ENCODE peak calls at places on chromosomes 3 and 15, in four cellular contexts. S, R, N and C are unnamed samples.

GRCh38 chr3:12395349-12396012 is 88.8 kb upstream of the TSEN2 start:
- DNase-seq in N (no peak), S (no peak), R (no peak), C (no peak)

GRCh38 chr3:17431004-17431403 is 311.4 kb downstream of the TBC1D5 start:
- DNase-seq in N (peak; percentile 9), S (no peak), R (peak; percentile 19), C (peak; percentile 7)

GRCh38 chr15:43187544-43188155 is 2.4 kb downstream of the CCNDBP1 start:
- DNase-seq in R (peak; percentile 24), S (peak; percentile 36), N (peak; percentile 53), C (no peak)

GRCh38 chr3:14245240-14245639 is 66.6 kb downstream of the LSM3 start:
- DNase-seq in R (no peak), S (no peak), N (no peak), C (no peak)

GRCh38 chr15:23397779-23398178 is 43.2 kb downstream of the GOLGA8S start:
- DNase-seq in N (no peak), R (no peak), S (no peak), C (no peak)

GRCh38 chr15:73442436-73442835 is 528 bp upstream of the REC114 start:
- DNase-seq in R (no peak), S (no peak), N (no peak), C (no peak)

GRCh38 chr15:92812271-92812670 is 87.9 kb upstream of the CHD2 start:
- DNase-seq in S (no peak), N (no peak), R (no peak), C (no peak)

GRCh38 chr3:143443851-143444331 is 324.3 kb downstream of the CHST2 start:
- DNase-seq in S (peak; percentile 19), N (no peak), R (peak; percentile 77), C (peak; percentile 69)

GRCh38 chr3:117609330-117609729 is 899.8 kb downstream of the TUSC7 start:
- DNase-seq in N (no peak), S (no peak), R (no peak), C (no peak)

GRCh38 chr3:192921793-192922192 is 4.1 kb upstream of the MB21D2 start:
- DNase-seq in N (no peak), S (no peak), R (no peak), C (no peak)

GRCh38 chr3:126371096-126371705 is 14.0 kb upstream of the KLF15 start:
- DNase-seq in R (no peak), N (no peak), S (no peak), C (no peak)

GRCh38 chr3:197749315-197749600 is 425 bp upstream of the FYTTD1 start:
- DNase-seq in N (no peak), R (peak; percentile 35), S (peak; percentile 47), C (no peak)

GRCh38 chr3:48563382-48563918 is at the start of gene UCN2:
- DNase-seq in N (no peak), S (no peak), R (no peak), C (no peak)

GRCh38 chr3:32325957-32326356 is 65.7 kb upstream of the CMTM7 start:
- DNase-seq in S (no peak), R (no peak), N (no peak), C (no peak)

DNA sequence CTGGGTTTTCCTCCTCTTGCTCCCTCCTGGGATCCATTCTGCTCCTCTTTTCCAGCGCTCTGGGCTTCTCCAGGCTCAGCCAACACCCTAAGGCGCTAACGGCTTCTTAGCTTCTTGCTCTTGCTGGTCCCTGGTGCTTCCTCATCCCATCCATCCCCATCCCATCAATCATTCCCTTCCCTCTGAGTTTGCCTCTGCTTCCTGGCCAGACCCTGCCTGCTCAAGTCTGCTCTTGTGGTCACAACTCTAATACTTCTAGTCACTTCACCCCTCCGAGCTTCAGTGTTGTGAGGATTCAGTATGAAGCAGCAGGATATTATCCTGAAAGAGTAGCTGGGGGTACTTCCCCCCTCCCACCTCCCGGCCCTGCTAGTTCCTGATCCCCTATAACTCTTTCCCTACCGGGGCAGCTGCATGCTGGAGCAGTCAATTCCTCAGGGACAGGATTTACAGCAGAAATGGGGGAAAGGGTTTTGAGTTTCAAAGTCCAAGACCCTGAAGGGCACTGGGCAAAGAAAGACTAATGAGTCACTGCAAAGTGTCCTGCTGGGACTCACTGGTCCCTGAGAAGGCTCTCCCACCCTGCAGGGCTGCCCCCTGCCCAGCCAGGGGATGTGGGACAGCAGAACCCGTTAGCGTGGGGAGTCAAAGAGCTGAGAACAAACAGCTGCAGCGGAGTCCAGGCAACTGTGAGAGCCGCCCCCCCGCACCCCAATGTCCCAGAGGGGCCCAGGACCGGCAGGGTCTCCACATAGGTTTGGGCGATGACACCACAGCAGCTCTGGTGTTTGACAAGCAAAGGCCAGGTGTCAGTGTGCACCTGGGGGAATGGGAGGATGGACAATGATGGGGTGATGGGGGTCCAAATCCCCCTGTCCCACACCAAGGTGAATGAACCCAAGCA is 2.3 kb upstream of the SYNM start:
- DNase-seq in N (no peak), R (no peak), S (no peak), C (no peak)
- TF ChIP-seq TCF7L2 in N (no peak), R (no peak), S (no peak), C (no peak)

GRCh38 chr15:37095993-37096877 is 4.1 kb downstream of the MEIS2 start:
- DNase-seq in R (no peak), S (no peak), N (no peak), C (no peak)

GRCh38 chr15:37094542-37095196 is 5.7 kb downstream of the MEIS2 start:
- DNase-seq in R (no peak), N (no peak), S (no peak), C (no peak)

GRCh38 chr15:37090543-37091175 is 9.7 kb downstream of the MEIS2 start:
- DNase-seq in S (no peak), N (no peak), R (no peak), C (no peak)

GRCh38 chr15:37095197-37095992 is 5.0 kb downstream of the MEIS2 start:
- DNase-seq in N (no peak), R (no peak), S (no peak), C (no peak)

GRCh38 chr15:37093480-37094410 is 6.6 kb downstream of the MEIS2 start:
- DNase-seq in R (no peak), S (no peak), N (no peak), C (no peak)
- H3K27me3 ChIP-seq in R (no peaks in the 10 kb centered on the region), S (no peaks in the 10 kb centered on the region), N (no peaks in the 10 kb centered on the region), C (no peaks in the 10 kb centered on the region)

GRCh38 chr3:45123841-45124269 is 22.3 kb downstream of the CDCP1 start:
- DNase-seq in S (no peak), R (peak; percentile 88), N (no peak), C (peak; percentile 92)
- TF ChIP-seq TCF7L2 in S (no peak), R (no peak), N (no peak), C (no peak)

DNA sequence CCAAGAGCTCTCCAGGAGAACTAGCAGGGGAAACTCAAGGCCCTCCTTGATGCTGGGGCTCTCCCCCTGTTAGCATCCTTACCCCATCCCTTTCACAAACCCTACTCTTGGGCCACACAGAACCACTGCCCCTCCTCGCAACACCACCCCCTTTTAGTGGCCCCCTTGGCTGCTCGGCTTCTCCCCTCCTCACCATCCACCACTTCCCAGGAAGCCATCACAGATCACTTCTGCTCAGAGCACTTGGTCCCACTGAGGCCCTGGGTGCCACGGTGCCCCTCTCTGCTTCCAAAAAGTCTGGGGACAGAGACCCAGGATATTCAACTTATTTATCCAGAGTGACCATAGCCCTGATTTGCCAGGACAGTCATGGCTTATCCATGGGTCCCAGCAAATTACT is 2.4 kb downstream of the RHCG start:
- DNase-seq in N (no peak), R (no peak), S (no peak), C (no peak)
- H3K27me3 ChIP-seq in N (peaks cover 8% of the 10 kb centered on the region), R (no peaks in the 10 kb centered on the region), S (peaks cover 47% of the 10 kb centered on the region), C (no peaks in the 10 kb centered on the region)